ENCODE peak calls at places on chromosomes 4 and X, in seven cellular contexts. T, C, V, Q, D, M and N are unnamed samples.

GRCh38 chrX:103211012-103211715 is 3.7 kb upstream of the BEX4 start:
- DNase-seq in T (peak), C (peak), V (no peak), Q (no peak), D (no peak), M (peak), N (peak)

GRCh38 chrX:38336538-38337240 is 9.4 kb upstream of the RPGR start:
- DNase-seq in T (no peak), C (no peak), V (no peak), Q (no peak), D (no peak), M (no peak), N (no peak)

GRCh38 chr4:38804654-38805295 is at the start of gene TLR1:
- DNase-seq in T (peak), C (peak), V (peak), Q (peak), D (no peak), M (peak), N (peak)

GRCh38 chr4:38462659-38463058 is 201.3 kb upstream of the KLF3 start:
- DNase-seq in T (no peak), C (no peak), V (no peak), Q (no peak), D (no peak), M (no peak), N (no peak)

GRCh38 chr4:139419388-139419914 is 34.5 kb upstream of the RAB33B start:
- DNase-seq in T (peak), C (peak), V (peak), Q (peak), D (no peak), M (peak), N (no peak)

GRCh38 chr4:68360570-68360969 is 10.7 kb upstream of the YTHDC1 start:
- DNase-seq in T (no peak), C (no peak), V (no peak), Q (no peak), D (no peak), M (no peak), N (no peak)

GRCh38 chr4:114208747-114209146 is 229.3 kb upstream of the ARSJ start:
- DNase-seq in T (no peak), C (no peak), V (no peak), Q (no peak), D (no peak), M (peak), N (no peak)

GRCh38 chrX:95956780-95957179 is 727.9 kb upstream of the DIAPH2 start:
- DNase-seq in T (no peak), C (no peak), V (no peak), Q (no peak), D (no peak), M (no peak), N (no peak)

GRCh38 chr4:166198921-166199320 is 325.9 kb downstream of the TLL1 start:
- DNase-seq in T (no peak), C (no peak), V (no peak), Q (no peak), D (no peak), M (no peak), N (no peak)

GRCh38 chr4:16157609-16158503 is 68.4 kb downstream of the TAPT1 start:
- DNase-seq in T (no peak), C (no peak), V (no peak), Q (no peak), D (no peak), M (no peak), N (no peak)

GRCh38 chr4:64784125-64784524 is 374.9 kb upstream of the TECRL start:
- DNase-seq in T (no peak), C (no peak), V (no peak), Q (no peak), D (no peak), M (no peak), N (no peak)

GRCh38 chrX:65948103-65948502 is 91.8 kb downstream of the VSIG4 start:
- DNase-seq in T (no peak), C (no peak), V (no peak), Q (no peak), D (no peak), M (no peak), N (no peak)

GRCh38 chr4:163748474-163748873 is 254.0 kb downstream of the TMA16 start:
- DNase-seq in T (no peak), C (no peak), V (no peak), Q (peak), D (no peak), M (peak), N (no peak)